ENCODE peak calls at places on chromosomes 3 and 15, in seven cellular contexts. T, X, W, P, A, J and E are unnamed samples.

GRCh38 chr15:42695527-42696071 is 41.3 kb downstream of the CDAN1 start:
- DNase-seq in T (no peak), X (no peak), W (no peak), P (no peak), A (no peak), J (no peak), E (no peak)

GRCh38 chr15:88127477-88127799 is 129.1 kb downstream of the NTRK3 start:
- DNase-seq in T (no peak), X (no peak), W (no peak), P (no peak), A (no peak), J (no peak), E (no peak)

GRCh38 chr15:76976572-76977270 is 18.2 kb upstream of the PSTPIP1 start:
- DNase-seq in T (no peak), X (peak), W (no peak), P (no peak), A (no peak), J (no peak), E (no peak)

GRCh38 chr3:11591006-11591360 is 52.7 kb downstream of the VGLL4 start:
- DNase-seq in T (no peak), X (no peak), W (no peak), P (no peak), A (no peak), J (no peak), E (no peak)

GRCh38 chr3:14273886-14274517 is 95.4 kb downstream of the LSM3 start:
- DNase-seq in T (no peak), X (peak), W (no peak), P (no peak), A (no peak), J (no peak), E (no peak)

GRCh38 chr3:113948015-113948917 is 453 bp downstream of the ZDHHC23 start:
- DNase-seq in T (no peak), X (peak), W (peak), P (peak), A (no peak), J (peak), E (peak)

GRCh38 chr3:120764206-120764605 is 21.7 kb downstream of the GTF2E1 start:
- DNase-seq in T (no peak), X (no peak), W (no peak), P (no peak), A (no peak), J (no peak), E (no peak)

GRCh38 chr3:48915296-48915695 is 3.3 kb upstream of the ARIH2 start:
- DNase-seq in T (no peak), X (no peak), W (no peak), P (no peak), A (no peak), J (no peak), E (no peak)

GRCh38 chr3:33737146-33737545 is 19.1 kb upstream of the CLASP2 start:
- DNase-seq in T (no peak), X (no peak), W (no peak), P (no peak), A (no peak), J (no peak), E (no peak)